ENCODE peak calls at places on chromosomes 16 and 17, in ten cellular contexts. M, A, L, J, D, T, V, B, R and G are unnamed samples. For H3K79me2, the result is how much of the 10 kb centered on the place peaks cover.

GRCh38 chr17:80104321-80104955 is 3.1 kb downstream of the GAA start:
- DNase-seq in M (no peak), A (peak), L (no peak), J (no peak), D (no peak), T (peak), V (no peak), B (no peak), R (no peak), G (no peak)

GRCh38 chr16:35687781-35688180 is 2228.4 kb downstream of the TP53TG3F start:
- DNase-seq in M (no peak), A (no peak), L (peak), J (no peak), D (no peak), T (no peak), V (no peak), B (no peak), R (no peak), G (no peak)

GRCh38 chr16:87330646-87331045 is 13.5 kb upstream of the C16orf95 start:
- DNase-seq in M (no peak), A (no peak), L (no peak), J (no peak), D (no peak), T (peak), V (no peak), B (no peak), R (no peak), G (no peak)

GRCh38 chr16:30740364-30741251 is 7.6 kb upstream of the PHKG2 start:
- DNase-seq in M (peak), A (peak), L (no peak), J (peak), D (peak), T (peak), V (peak), B (no peak), R (peak), G (no peak)

GRCh38 chr17:40532520-40533253 is 31.3 kb upstream of the TNS4 start:
- DNase-seq in M (no peak), A (no peak), L (no peak), J (no peak), D (peak), T (no peak), V (no peak), B (no peak), R (no peak), G (no peak)

GRCh38 chr17:68029512-68030215 is 5.9 kb upstream of the KPNA2 start:
- DNase-seq in M (peak), A (no peak), L (no peak), J (peak), D (no peak), T (no peak), V (peak), B (no peak), R (no peak), G (no peak)

GRCh38 chr16:77723108-77723514 is 797 bp downstream of the NUDT7 start:
- DNase-seq in M (peak), A (peak), L (peak), J (peak), D (peak), T (no peak), V (peak), B (peak), R (no peak), G (no peak)

GRCh38 chr17:7019839-7020519 is 2.9 kb upstream of the BCL6B start:
- DNase-seq in M (peak), A (no peak), L (no peak), J (peak), D (peak), T (peak), V (peak), B (no peak), R (peak), G (peak)

GRCh38 chr17:57499648-57500049 is 243.3 kb downstream of the MSI2 start:
- DNase-seq in M (peak), A (no peak), L (no peak), J (peak), D (no peak), T (peak), V (no peak), B (no peak), R (no peak), G (no peak)

GRCh38 chr17:27475070-27475673 is 18.9 kb downstream of the KSR1 start:
- DNase-seq in M (no peak), A (peak), L (no peak), J (no peak), D (no peak), T (no peak), V (no peak), B (no peak), R (no peak), G (no peak)

GRCh38 chr17:32792207-32792606 is 84.7 kb downstream of the MYO1D start:
- DNase-seq in M (no peak), A (no peak), L (no peak), J (no peak), D (no peak), T (no peak), V (no peak), B (no peak), R (no peak), G (no peak)

GRCh38 chr17:67274466-67274865 is 29.5 kb upstream of the HELZ start:
- DNase-seq in M (no peak), A (no peak), L (no peak), J (no peak), D (no peak), T (peak), V (no peak), B (no peak), R (no peak), G (no peak)

GRCh38 chr17:76273923-76274558 is 8.9 kb downstream of the UBALD2 start:
- DNase-seq in M (no peak), A (no peak), L (no peak), J (no peak), D (no peak), T (peak), V (no peak), B (peak), R (no peak), G (no peak)

DNA sequence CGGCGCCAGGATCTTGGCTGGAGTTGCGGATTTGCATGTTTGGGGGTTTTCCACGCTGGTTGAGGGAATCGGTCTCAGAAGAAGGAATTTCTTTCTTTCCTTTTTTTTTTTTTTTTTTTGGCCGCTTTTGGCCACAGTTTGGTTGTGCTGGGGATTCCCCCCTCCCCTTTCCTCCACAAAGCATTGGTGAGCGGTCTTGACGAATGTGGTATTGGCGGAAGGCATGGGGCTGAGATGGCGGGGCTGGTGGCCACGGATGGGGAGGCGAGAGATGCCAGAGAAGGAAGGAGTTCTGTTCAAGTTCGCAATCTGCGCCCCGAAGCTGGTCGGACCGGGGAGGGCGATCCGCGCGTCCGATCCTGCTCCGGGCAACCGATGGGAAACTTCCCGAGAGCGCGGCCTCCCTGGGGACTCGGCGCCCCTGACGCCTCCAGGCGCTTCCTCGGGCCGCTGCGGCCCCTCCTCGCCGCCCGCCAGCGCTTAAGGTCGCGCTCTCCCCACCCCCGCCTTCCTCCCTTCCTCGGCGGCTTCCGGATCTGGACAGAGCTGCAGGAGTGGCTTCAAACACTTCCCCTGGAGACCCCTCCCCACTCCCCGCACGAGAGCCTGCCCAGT is 43.2 kb downstream of the RAI1 start:
- DNase-seq in M (no peak), A (no peak), L (no peak), J (peak), D (peak), T (peak), V (peak), B (no peak), R (no peak), G (peak)
- H2AFZ ChIP-seq in M (no peak), A (no peak), L (no peak), J (no peak), D (no peak), T (peak), V (no peak), B (no peak), R (no peak), G (no peak)

GRCh38 chr17:63035695-63036094 is 69.7 kb downstream of the TANC2 start:
- DNase-seq in M (no peak), A (no peak), L (peak), J (peak), D (no peak), T (no peak), V (no peak), B (no peak), R (no peak), G (no peak)

GRCh38 chr17:63032141-63032540 is 66.1 kb downstream of the TANC2 start:
- DNase-seq in M (no peak), A (no peak), L (no peak), J (no peak), D (no peak), T (no peak), V (no peak), B (no peak), R (no peak), G (no peak)

GRCh38 chr17:63033142-63033541 is 67.1 kb downstream of the TANC2 start:
- DNase-seq in M (no peak), A (no peak), L (no peak), J (no peak), D (no peak), T (no peak), V (no peak), B (no peak), R (no peak), G (no peak)

GRCh38 chr17:63039342-63039741 is 73.3 kb downstream of the TANC2 start:
- DNase-seq in M (no peak), A (no peak), L (peak), J (no peak), D (peak), T (no peak), V (no peak), B (no peak), R (peak), G (no peak)

DNA sequence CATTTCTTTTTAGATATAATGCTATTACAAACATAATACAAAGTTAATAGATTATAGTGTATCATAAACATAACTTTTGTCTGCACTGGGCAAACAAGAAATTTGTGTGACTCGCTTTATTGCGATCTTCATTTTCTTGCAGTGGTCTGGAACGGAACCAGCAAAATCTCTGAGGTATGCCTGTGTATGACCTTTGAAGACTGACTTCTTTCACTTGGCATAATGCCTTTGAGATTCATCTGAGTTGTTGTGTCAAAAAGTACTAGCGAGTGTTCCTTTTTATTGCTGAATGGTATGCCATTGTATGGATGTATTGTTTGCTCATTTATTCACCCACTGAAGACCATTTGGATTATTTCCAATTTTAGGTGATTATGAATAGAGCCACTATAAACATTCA is 69.2 kb downstream of the TANC2 start:
- DNase-seq in M (no peak), A (peak), L (no peak), J (peak), D (peak), T (no peak), V (no peak), B (no peak), R (peak), G (no peak)
- H3K79me2 ChIP-seq in M (under half), A (half or more), L (under half), J (half or more), D (under half), T (half or more), V (under half), B (under half), R (under half), G (under half)

GRCh38 chr17:13153036-13153435 is 135.2 kb upstream of the ELAC2 start:
- DNase-seq in M (no peak), A (peak), L (no peak), J (peak), D (no peak), T (peak), V (no peak), B (no peak), R (no peak), G (no peak)
- H2AFZ ChIP-seq in M (no peak), A (peak), L (no peak), J (peak), D (no peak), T (peak), V (no peak), B (no peak), R (no peak), G (peak)

DNA sequence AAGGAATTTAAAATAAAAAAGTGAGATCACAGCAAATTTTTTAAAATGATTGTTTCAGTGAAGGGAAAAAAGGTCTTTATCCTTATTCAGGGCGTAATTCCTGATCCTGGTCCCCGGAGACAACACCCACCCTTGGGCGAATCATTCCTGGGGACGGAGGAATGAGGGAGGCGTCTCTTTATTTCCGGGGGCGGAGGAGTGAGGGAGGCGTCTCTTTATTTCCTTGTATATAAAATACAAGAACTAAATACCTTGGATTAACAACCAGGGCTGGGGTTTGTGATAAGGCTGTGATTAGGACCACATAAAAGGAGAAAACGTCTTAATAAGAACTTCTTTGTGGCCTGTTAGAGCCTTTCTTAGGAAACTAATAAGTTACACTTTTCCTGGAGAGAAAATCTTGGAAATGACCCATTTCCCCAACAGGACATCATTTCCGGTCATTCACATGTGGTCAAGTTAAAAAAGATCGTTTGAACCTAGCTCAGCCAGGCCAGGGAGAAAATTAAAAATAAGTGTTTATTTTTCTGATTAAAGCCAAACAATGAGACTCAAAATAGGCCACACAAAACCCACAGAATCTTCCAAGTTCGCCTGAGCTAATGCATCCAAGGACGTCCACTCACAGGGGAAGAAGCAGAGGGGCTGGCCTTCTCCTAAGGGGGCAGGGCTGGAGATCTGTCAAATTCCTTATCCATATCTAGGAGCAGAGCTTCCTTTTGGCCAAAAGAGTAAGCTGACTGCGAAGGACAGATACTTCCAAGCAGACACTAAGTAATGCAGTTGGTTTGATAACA is 98.1 kb downstream of the MRM3 start:
- DNase-seq in M (no peak), A (no peak), L (no peak), J (peak), D (no peak), T (peak), V (no peak), B (no peak), R (no peak), G (no peak)
- H3K79me2 ChIP-seq in M (under half), A (half or more), L (under half), J (half or more), D (under half), T (under half), V (half or more), B (under half), R (under half), G (half or more)